ENCODE peak calls at places on chromosome 18, in ten cellular contexts. M is upper lobe of right lung, N is AG10803, S is B cell, E is astrocyte of the cerebellum, V is heart right ventricle, W is bronchial epithelial cell, H is fibroblast of the aortic adventitia, J is fibroblast of pulmonary artery, Y is tibial artery. O is an unnamed sample.

GRCh38 chr18:72674710-72675109 is 130.6 kb upstream of the CBLN2 start:
- DNase-seq in S (no peak), Y (no peak), M (no peak), J (no peak), H (no peak), N (no peak), E (no peak), V (no peak), W (no peak), O (peak; percentile 64)

GRCh38 chr18:25862881-25863600 is 227.4 kb downstream of the SS18 start:
- DNase-seq in S (no peak), H (no peak), Y (no peak), M (no peak), V (no peak), E (peak; percentile 13), W (no peak), J (no peak), N (peak; percentile 37), O (no peak)

GRCh38 chr18:5173646-5174045 is 23.4 kb downstream of the AKAIN1 start:
- DNase-seq in J (no peak), H (no peak), Y (no peak), S (no peak), E (no peak), N (no peak), W (no peak), M (no peak), V (no peak), O (no peak)

GRCh38 chr18:48727685-48728084 is 188.9 kb downstream of the CTIF start:
- DNase-seq in S (no peak), Y (no peak), W (peak; percentile 4), E (no peak), M (no peak), J (peak; percentile 61), N (peak; percentile 89), H (peak; percentile 95), V (no peak), O (no peak)

GRCh38 chr18:3875961-3876360 is 426.0 kb downstream of the TGIF1 start:
- DNase-seq in M (no peak), J (no peak), Y (no peak), N (no peak), H (no peak), V (no peak), E (no peak), S (no peak), W (no peak), O (no peak)

GRCh38 chr18:23134780-23135678 is at the start of gene CABLES1:
- DNase-seq in N (peak; percentile 56), M (peak; percentile 89), V (peak; percentile 67), W (no peak), J (peak; percentile 71), H (peak; percentile 63), S (no peak), E (no peak), Y (peak; percentile 75), O (peak; percentile 74)

GRCh38 chr18:13577091-13577697 is 149.2 kb downstream of the FAM210A start:
- DNase-seq in E (peak; percentile 11), H (peak; percentile 21), N (peak; percentile 71), M (no peak), Y (no peak), J (peak; percentile 3), S (peak; percentile 57), V (no peak), W (peak; percentile 16), O (peak; percentile 75)

GRCh38 chr18:23563377-23564043 is 22.8 kb downstream of the NPC1 start:
- DNase-seq in M (no peak), W (peak; percentile 70), J (peak; percentile 39), S (no peak), Y (no peak), V (no peak), E (no peak), H (peak; percentile 21), N (peak; percentile 53), O (no peak)

GRCh38 chr18:40937386-40937785 is 1017.6 kb upstream of the PIK3C3 start:
- DNase-seq in Y (no peak), W (peak; percentile 22), V (no peak), S (no peak), N (no peak), J (peak; percentile 29), E (no peak), H (no peak), M (no peak), O (no peak)

GRCh38 chr18:76456823-76457222 is 38.2 kb downstream of the ZNF516 start:
- DNase-seq in Y (no peak), M (no peak), N (no peak), V (no peak), E (no peak), W (no peak), J (no peak), S (peak; percentile 27), H (no peak), O (no peak)

DNA sequence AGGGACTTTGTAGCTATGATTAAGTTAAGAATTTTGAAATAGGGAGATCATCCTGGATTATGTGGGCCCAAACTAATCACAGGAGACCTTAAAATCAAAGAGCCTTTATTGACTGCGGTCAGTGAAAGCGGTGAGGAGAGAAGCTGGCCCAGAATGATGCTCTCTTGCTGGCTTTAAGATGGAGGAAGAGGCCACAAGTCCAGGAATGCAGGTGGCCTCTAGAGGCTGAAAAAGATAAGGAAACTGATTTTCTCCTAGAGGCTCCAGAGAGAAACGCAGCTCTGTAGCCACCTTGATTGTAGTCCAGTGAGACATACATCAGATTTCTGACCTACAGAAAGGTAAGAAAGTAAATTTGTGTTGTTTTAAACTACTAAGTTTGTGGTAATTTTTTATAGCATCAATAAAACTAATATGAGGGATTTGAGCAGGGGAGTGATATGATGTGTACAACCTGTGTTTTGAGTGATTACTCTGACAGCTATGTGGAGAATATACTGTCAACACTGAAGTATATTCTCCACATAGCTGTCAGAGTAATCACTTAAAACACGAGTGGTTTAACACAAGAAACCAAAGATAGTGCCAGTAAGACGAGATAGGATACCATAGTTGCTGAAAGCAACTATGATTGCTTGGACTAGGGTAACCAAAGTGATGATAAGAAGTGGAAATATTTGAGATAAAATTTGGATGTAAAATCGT is 364.4 kb upstream of the CHST9 start:
- DNase-seq in S (no peak), Y (no peak), J (no peak), M (no peak), H (no peak), N (no peak), E (no peak), W (no peak), V (no peak), O (no peak)
- TF ChIP-seq CTCF in S (no peak), Y (no peak), J (no peak), M (no peak), H (no peak), N (no peak), E (no peak), W (no peak), V (no peak), O (no peak)

GRCh38 chr18:70936160-70936559 is 647.3 kb downstream of the SOCS6 start:
- DNase-seq in W (no peak), M (no peak), S (no peak), N (no peak), Y (no peak), J (no peak), V (no peak), E (no peak), H (no peak), O (no peak)

DNA sequence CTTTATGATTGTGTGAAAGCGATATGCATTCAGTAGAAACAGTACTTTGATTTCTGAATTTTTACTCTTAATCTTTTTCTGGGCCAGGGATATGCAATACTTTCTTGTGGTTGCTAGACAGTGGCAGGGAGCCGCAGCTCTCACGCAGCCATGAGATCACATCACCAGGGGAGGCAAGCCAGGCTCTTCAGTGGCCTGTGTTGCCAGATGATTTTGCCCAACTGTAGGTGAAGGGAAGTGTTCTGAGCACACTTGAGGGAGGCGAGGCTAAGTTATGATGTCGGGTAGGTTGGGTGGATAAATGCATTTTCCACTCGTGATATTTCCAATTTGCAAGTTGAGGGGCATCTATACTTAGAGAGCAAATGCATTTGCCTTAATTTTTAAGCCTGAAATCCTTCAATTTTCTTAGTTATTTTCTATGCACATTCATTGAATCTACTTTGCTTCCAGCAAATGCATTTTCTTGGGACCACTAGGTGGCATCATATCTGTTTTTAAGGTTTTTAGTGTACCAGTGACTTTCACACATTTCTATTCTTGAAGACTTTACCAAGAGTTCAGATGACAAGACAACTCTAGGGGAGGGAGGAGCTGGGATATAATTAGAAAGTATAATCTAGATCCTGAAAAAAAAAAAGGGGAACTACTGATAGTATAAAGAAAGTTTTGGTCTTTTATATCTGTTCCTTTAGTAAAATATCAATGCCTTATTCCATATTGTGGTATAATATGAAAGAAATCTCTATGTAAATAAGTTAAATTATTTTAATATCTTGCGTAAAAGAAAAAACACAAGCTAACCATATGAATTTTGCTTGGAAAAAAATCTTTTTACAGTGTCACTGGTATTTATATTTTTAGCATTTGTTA is 643.3 kb downstream of the SOCS6 start:
- DNase-seq in E (peak; percentile 33), V (no peak), S (no peak), J (peak; percentile 77), M (no peak), Y (no peak), H (peak; percentile 79), N (peak; percentile 1), W (peak; percentile 21), O (peak; percentile 10)
- TF ChIP-seq CTCF in E (peak; percentile 51), V (peak; percentile 14), S (peak; percentile 37), J (peak; percentile 70), M (peak; percentile 49), Y (peak; percentile 47), H (peak; percentile 69), N (peak; percentile 44), W (peak; percentile 34), O (peak; percentile 9)

DNA sequence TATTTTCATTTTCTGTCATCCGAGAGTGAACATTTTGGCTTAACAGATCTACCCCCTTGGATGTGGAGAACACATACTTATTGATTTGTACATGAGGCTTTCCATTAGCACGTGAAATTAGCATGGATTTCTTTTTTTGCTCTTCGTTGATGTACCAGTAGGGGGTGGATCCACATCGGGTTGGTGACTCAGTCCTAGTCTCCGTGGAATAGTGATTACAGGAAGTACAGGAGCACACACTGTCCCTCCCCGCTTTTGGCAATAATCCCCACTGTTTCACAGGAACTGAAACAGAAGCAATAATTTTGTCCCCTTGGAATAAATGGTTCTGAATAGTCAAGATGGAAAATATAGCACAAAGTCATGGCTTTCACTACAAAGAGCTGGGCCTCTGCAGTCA is 229.0 kb downstream of the GALR1 start:
- DNase-seq in E (no peak), J (peak; percentile 31), H (peak; percentile 3), N (no peak), W (no peak), V (no peak), M (no peak), S (no peak), Y (peak; percentile 67), O (no peak)
- TF ChIP-seq CTCF in E (no peak), J (no peak), H (no peak), N (no peak), W (no peak), V (no peak), M (peak; percentile 17), S (no peak), Y (no peak), O (no peak)

DNA sequence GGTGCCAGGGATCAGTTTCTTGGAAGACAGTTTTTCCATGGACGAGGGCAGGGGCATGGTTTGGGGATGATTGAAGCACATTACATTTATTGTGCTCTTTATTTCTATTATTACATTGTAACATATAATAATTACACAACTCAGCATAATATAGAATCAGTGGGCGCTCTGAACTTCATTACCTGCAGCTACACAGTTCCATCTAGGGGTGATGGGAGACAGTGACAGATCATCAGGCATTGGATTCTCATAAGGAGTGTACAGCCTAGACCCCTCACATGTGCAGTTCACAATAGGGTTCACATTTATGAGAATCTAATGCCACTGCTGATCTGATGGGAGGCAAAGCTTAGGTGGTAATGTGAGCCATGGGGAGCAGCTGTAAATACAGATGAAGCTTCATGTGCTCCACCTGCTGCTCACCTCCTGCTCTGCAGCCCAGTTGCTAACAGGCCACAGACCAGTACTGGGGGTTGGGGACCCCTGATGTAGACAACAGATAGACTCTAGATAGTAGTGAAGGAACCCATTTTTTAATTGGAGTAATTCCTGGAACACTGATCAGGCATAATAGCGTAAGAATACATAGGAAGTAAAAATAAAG is 41.5 kb upstream of the MC4R start:
- DNase-seq in V (no peak), S (no peak), E (no peak), H (peak; percentile 12), M (no peak), Y (no peak), N (peak; percentile 27), W (peak; percentile 25), J (peak; percentile 24), O (no peak)
- TF ChIP-seq CTCF in V (no peak), S (no peak), E (peak; percentile 68), H (peak; percentile 44), M (peak; percentile 38), Y (no peak), N (peak; percentile 54), W (peak; percentile 71), J (peak; percentile 58), O (peak; percentile 58)